ENCODE peak calls at places on chromosomes 3 and 15, in eight cellular contexts. One of them, this sample, is unnamed.

GRCh38 chr3:131242201-131242600 is 139.4 kb upstream of the NUDT16 start:
- DNase-seq in IMR-90: no peak
- DNase-seq in adrenal gland: no peak
- DNase-seq in endothelial cell: no peak
- DNase-seq in tibial artery: no peak
- DNase-seq in colonic mucosa: no peak
- DNase-seq in AG09309: no peak
- DNase-seq in right atrium auricular region: no peak
- DNase-seq in this sample: no peak

GRCh38 chr15:71508081-71508682 is 302.2 kb upstream of the NR2E3 start:
- DNase-seq in IMR-90: no peak
- DNase-seq in right atrium auricular region: no peak
- DNase-seq in adrenal gland: no peak
- DNase-seq in AG09309: no peak
- DNase-seq in colonic mucosa: no peak
- DNase-seq in tibial artery: no peak
- DNase-seq in endothelial cell: no peak
- DNase-seq in this sample: peak

GRCh38 chr15:92880796-92881569 is 19.1 kb upstream of the CHD2 start:
- DNase-seq in endothelial cell: no peak
- DNase-seq in tibial artery: no peak
- DNase-seq in adrenal gland: no peak
- DNase-seq in right atrium auricular region: no peak
- DNase-seq in AG09309: no peak
- DNase-seq in IMR-90: no peak
- DNase-seq in colonic mucosa: peak
- DNase-seq in this sample: no peak

GRCh38 chr15:58440181-58440910 is 8.6 kb downstream of the LIPC start:
- DNase-seq in adrenal gland: peak
- DNase-seq in endothelial cell: no peak
- DNase-seq in IMR-90: peak
- DNase-seq in AG09309: no peak
- DNase-seq in tibial artery: no peak
- DNase-seq in colonic mucosa: peak
- DNase-seq in right atrium auricular region: peak
- DNase-seq in this sample: no peak

GRCh38 chr3:42497009-42497731 is 5.3 kb upstream of the VIPR1 start:
- DNase-seq in IMR-90: peak
- DNase-seq in AG09309: peak
- DNase-seq in tibial artery: peak
- DNase-seq in endothelial cell: no peak
- DNase-seq in right atrium auricular region: peak
- DNase-seq in adrenal gland: no peak
- DNase-seq in colonic mucosa: peak
- DNase-seq in this sample: no peak

GRCh38 chr3:19822805-19823204 is 111.2 kb downstream of the EFHB start:
- DNase-seq in AG09309: no peak
- DNase-seq in colonic mucosa: no peak
- DNase-seq in tibial artery: no peak
- DNase-seq in endothelial cell: no peak
- DNase-seq in adrenal gland: no peak
- DNase-seq in right atrium auricular region: no peak
- DNase-seq in IMR-90: no peak
- DNase-seq in this sample: no peak

GRCh38 chr3:157498374-157498773 is 4.8 kb downstream of the VEPH1 start:
- DNase-seq in IMR-90: no peak
- DNase-seq in adrenal gland: no peak
- DNase-seq in right atrium auricular region: no peak
- DNase-seq in endothelial cell: no peak
- DNase-seq in AG09309: no peak
- DNase-seq in tibial artery: no peak
- DNase-seq in colonic mucosa: no peak
- DNase-seq in this sample: no peak

GRCh38 chr15:76470691-76471090 is 134.1 kb downstream of the ISL2 start:
- DNase-seq in right atrium auricular region: no peak
- DNase-seq in colonic mucosa: no peak
- DNase-seq in tibial artery: no peak
- DNase-seq in AG09309: peak
- DNase-seq in adrenal gland: no peak
- DNase-seq in endothelial cell: no peak
- DNase-seq in IMR-90: peak
- DNase-seq in this sample: no peak

GRCh38 chr3:66261318-66261717 is 40.5 kb downstream of the SLC25A26 start:
- DNase-seq in colonic mucosa: no peak
- DNase-seq in endothelial cell: no peak
- DNase-seq in adrenal gland: no peak
- DNase-seq in right atrium auricular region: no peak
- DNase-seq in AG09309: no peak
- DNase-seq in IMR-90: peak
- DNase-seq in tibial artery: no peak
- DNase-seq in this sample: no peak

GRCh38 chr3:185824051-185824466 is 783 bp downstream of the IGF2BP2 start:
- DNase-seq in AG09309: no peak
- DNase-seq in IMR-90: no peak
- DNase-seq in right atrium auricular region: no peak
- DNase-seq in tibial artery: peak
- DNase-seq in endothelial cell: peak
- DNase-seq in colonic mucosa: peak
- DNase-seq in adrenal gland: peak
- DNase-seq in this sample: peak

GRCh38 chr15:25401511-25401910 is 37.3 kb downstream of the UBE3A start:
- DNase-seq in IMR-90: peak
- DNase-seq in AG09309: no peak
- DNase-seq in right atrium auricular region: no peak
- DNase-seq in tibial artery: no peak
- DNase-seq in endothelial cell: no peak
- DNase-seq in colonic mucosa: no peak
- DNase-seq in adrenal gland: no peak
- DNase-seq in this sample: no peak

GRCh38 chr15:42363942-42364341 is 4.6 kb downstream of the CAPN3 start:
- DNase-seq in endothelial cell: no peak
- DNase-seq in IMR-90: no peak
- DNase-seq in right atrium auricular region: no peak
- DNase-seq in tibial artery: no peak
- DNase-seq in colonic mucosa: no peak
- DNase-seq in AG09309: no peak
- DNase-seq in adrenal gland: no peak
- DNase-seq in this sample: no peak

GRCh38 chr15:90291679-90292356 is 26.3 kb downstream of the NGRN start:
- DNase-seq in endothelial cell: no peak
- DNase-seq in AG09309: no peak
- DNase-seq in adrenal gland: no peak
- DNase-seq in right atrium auricular region: peak
- DNase-seq in tibial artery: no peak
- DNase-seq in IMR-90: no peak
- DNase-seq in colonic mucosa: peak
- DNase-seq in this sample: peak

GRCh38 chr3:152331018-152331541 is 62.4 kb downstream of the MBNL1 start:
- DNase-seq in adrenal gland: no peak
- DNase-seq in right atrium auricular region: no peak
- DNase-seq in AG09309: peak
- DNase-seq in tibial artery: no peak
- DNase-seq in endothelial cell: no peak
- DNase-seq in IMR-90: peak
- DNase-seq in colonic mucosa: peak
- DNase-seq in this sample: no peak

GRCh38 chr3:138227650-138228049 is 40.5 kb downstream of the ARMC8 start:
- DNase-seq in colonic mucosa: no peak
- DNase-seq in endothelial cell: no peak
- DNase-seq in adrenal gland: no peak
- DNase-seq in right atrium auricular region: no peak
- DNase-seq in IMR-90: peak
- DNase-seq in AG09309: no peak
- DNase-seq in tibial artery: no peak
- DNase-seq in this sample: no peak

GRCh38 chr3:60325610-60326181 is 925.6 kb downstream of the FHIT start:
- DNase-seq in endothelial cell: no peak
- DNase-seq in colonic mucosa: peak
- DNase-seq in right atrium auricular region: no peak
- DNase-seq in AG09309: no peak
- DNase-seq in adrenal gland: no peak
- DNase-seq in IMR-90: no peak
- DNase-seq in tibial artery: no peak
- DNase-seq in this sample: no peak

GRCh38 chr3:60323651-60324050 is 927.6 kb downstream of the FHIT start:
- DNase-seq in tibial artery: no peak
- DNase-seq in AG09309: no peak
- DNase-seq in right atrium auricular region: no peak
- DNase-seq in endothelial cell: no peak
- DNase-seq in adrenal gland: no peak
- DNase-seq in colonic mucosa: no peak
- DNase-seq in IMR-90: no peak
- DNase-seq in this sample: no peak

GRCh38 chr3:60322334-60322856 is 928.9 kb downstream of the FHIT start:
- DNase-seq in right atrium auricular region: no peak
- DNase-seq in AG09309: no peak
- DNase-seq in colonic mucosa: no peak
- DNase-seq in endothelial cell: no peak
- DNase-seq in adrenal gland: no peak
- DNase-seq in tibial artery: no peak
- DNase-seq in IMR-90: no peak
- DNase-seq in this sample: no peak

GRCh38 chr3:60319179-60319858 is 931.9 kb downstream of the FHIT start:
- DNase-seq in endothelial cell: no peak
- DNase-seq in AG09309: no peak
- DNase-seq in IMR-90: no peak
- DNase-seq in right atrium auricular region: no peak
- DNase-seq in colonic mucosa: no peak
- DNase-seq in adrenal gland: no peak
- DNase-seq in tibial artery: no peak
- DNase-seq in this sample: no peak

GRCh38 chr3:60323180-60323579 is 928.1 kb downstream of the FHIT start:
- DNase-seq in adrenal gland: no peak
- DNase-seq in IMR-90: no peak
- DNase-seq in right atrium auricular region: no peak
- DNase-seq in endothelial cell: no peak
- DNase-seq in colonic mucosa: no peak
- DNase-seq in AG09309: no peak
- DNase-seq in tibial artery: no peak
- DNase-seq in this sample: no peak
- TF ChIP-seq CTCF in adrenal gland: no peak
- TF ChIP-seq CTCF in IMR-90: no peak
- TF ChIP-seq CTCF in right atrium auricular region: no peak
- TF ChIP-seq CTCF in endothelial cell: peak
- TF ChIP-seq CTCF in colonic mucosa: no peak
- TF ChIP-seq CTCF in AG09309: no peak
- TF ChIP-seq CTCF in tibial artery: no peak
- TF ChIP-seq CTCF in this sample: no peak

GRCh38 chr3:142716102-142716501 is 7.7 kb upstream of the TRPC1 start:
- DNase-seq in colonic mucosa: no peak
- DNase-seq in right atrium auricular region: no peak
- DNase-seq in endothelial cell: no peak
- DNase-seq in adrenal gland: no peak
- DNase-seq in AG09309: no peak
- DNase-seq in IMR-90: no peak
- DNase-seq in tibial artery: no peak
- DNase-seq in this sample: no peak
- TF ChIP-seq CTCF in colonic mucosa: no peak
- TF ChIP-seq CTCF in right atrium auricular region: no peak
- TF ChIP-seq CTCF in endothelial cell: no peak
- TF ChIP-seq CTCF in adrenal gland: no peak
- TF ChIP-seq CTCF in AG09309: no peak
- TF ChIP-seq CTCF in IMR-90: no peak
- TF ChIP-seq CTCF in tibial artery: no peak
- TF ChIP-seq CTCF in this sample: no peak

GRCh38 chr15:99335508-99335907 is 84.2 kb downstream of the LRRC28 start:
- DNase-seq in colonic mucosa: no peak
- DNase-seq in adrenal gland: no peak
- DNase-seq in IMR-90: no peak
- DNase-seq in AG09309: no peak
- DNase-seq in tibial artery: no peak
- DNase-seq in right atrium auricular region: no peak
- DNase-seq in endothelial cell: no peak
- DNase-seq in this sample: no peak

GRCh38 chr15:99333413-99333812 is 82.1 kb downstream of the LRRC28 start:
- DNase-seq in AG09309: no peak
- DNase-seq in adrenal gland: no peak
- DNase-seq in colonic mucosa: no peak
- DNase-seq in tibial artery: no peak
- DNase-seq in right atrium auricular region: no peak
- DNase-seq in IMR-90: no peak
- DNase-seq in endothelial cell: no peak
- DNase-seq in this sample: no peak

GRCh38 chr15:99333981-99334380 is 82.7 kb downstream of the LRRC28 start:
- DNase-seq in endothelial cell: no peak
- DNase-seq in adrenal gland: no peak
- DNase-seq in right atrium auricular region: no peak
- DNase-seq in AG09309: no peak
- DNase-seq in colonic mucosa: no peak
- DNase-seq in IMR-90: no peak
- DNase-seq in tibial artery: no peak
- DNase-seq in this sample: no peak

GRCh38 chr15:99340347-99340746 is 89.1 kb downstream of the LRRC28 start:
- DNase-seq in AG09309: no peak
- DNase-seq in tibial artery: no peak
- DNase-seq in adrenal gland: no peak
- DNase-seq in IMR-90: no peak
- DNase-seq in colonic mucosa: no peak
- DNase-seq in endothelial cell: no peak
- DNase-seq in right atrium auricular region: no peak
- DNase-seq in this sample: no peak

DNA sequence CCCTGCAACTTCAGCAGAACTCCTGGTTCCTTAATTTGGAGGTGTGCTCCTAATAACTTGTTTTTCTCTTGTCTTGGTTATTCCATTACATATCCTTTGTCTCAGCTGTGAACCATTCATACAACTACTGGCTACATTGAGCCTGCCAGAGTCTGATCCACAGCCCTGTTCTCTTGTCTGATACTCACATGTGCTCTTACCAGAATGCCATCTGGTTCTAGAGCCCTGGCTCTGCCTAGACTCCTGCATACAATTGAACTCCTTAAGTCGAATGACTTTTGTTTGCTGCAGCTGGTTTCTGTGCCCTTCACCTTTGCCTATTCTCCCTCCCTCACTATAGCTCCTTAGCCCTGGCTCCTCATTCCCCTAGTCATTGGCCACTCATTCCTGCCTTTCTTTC is 85.5 kb downstream of the LRRC28 start:
- DNase-seq in endothelial cell: no peak
- DNase-seq in IMR-90: no peak
- DNase-seq in AG09309: no peak
- DNase-seq in tibial artery: no peak
- DNase-seq in right atrium auricular region: no peak
- DNase-seq in colonic mucosa: no peak
- DNase-seq in adrenal gland: no peak
- DNase-seq in this sample: no peak
- TF ChIP-seq CTCF in endothelial cell: no peak
- TF ChIP-seq CTCF in IMR-90: no peak
- TF ChIP-seq CTCF in AG09309: no peak
- TF ChIP-seq CTCF in tibial artery: no peak
- TF ChIP-seq CTCF in right atrium auricular region: no peak
- TF ChIP-seq CTCF in colonic mucosa: no peak
- TF ChIP-seq CTCF in adrenal gland: no peak
- TF ChIP-seq CTCF in this sample: no peak

DNA sequence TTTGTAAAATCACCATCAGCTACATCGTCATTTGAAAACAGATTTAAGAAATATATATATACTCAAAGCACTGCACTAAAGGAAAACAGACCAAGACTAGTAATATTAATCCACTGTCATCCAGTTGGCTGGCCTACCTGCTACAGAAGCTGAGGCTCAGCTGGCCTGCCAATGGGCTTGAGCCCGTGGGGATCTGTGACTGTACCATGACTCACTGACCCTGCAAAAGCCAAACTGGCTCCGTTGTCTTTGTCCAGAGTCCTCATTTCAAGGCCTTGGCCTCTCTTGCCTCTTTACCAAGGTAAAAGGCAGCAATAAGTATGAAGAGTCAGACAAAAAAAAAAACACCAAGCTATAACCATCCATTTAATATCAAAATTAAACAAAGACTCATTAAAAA is 463.5 kb upstream of the RASGRP1 start:
- DNase-seq in AG09309: no peak
- DNase-seq in adrenal gland: peak
- DNase-seq in tibial artery: no peak
- DNase-seq in IMR-90: peak
- DNase-seq in colonic mucosa: no peak
- DNase-seq in right atrium auricular region: peak
- DNase-seq in endothelial cell: no peak
- DNase-seq in this sample: no peak
- TF ChIP-seq CTCF in AG09309: no peak
- TF ChIP-seq CTCF in adrenal gland: no peak
- TF ChIP-seq CTCF in tibial artery: no peak
- TF ChIP-seq CTCF in IMR-90: no peak
- TF ChIP-seq CTCF in colonic mucosa: no peak
- TF ChIP-seq CTCF in right atrium auricular region: no peak
- TF ChIP-seq CTCF in endothelial cell: no peak
- TF ChIP-seq CTCF in this sample: no peak